ENCODE peak calls at places on chromosomes 1 and 21, in four cellular contexts. E is OCI-LY7, Y is nephron progenitor cell, V is transverse colon. C is an unnamed sample.

GRCh38 chr1:43552813-43553212 is 22.1 kb downstream of the PTPRF start:
- DNase-seq in Y (no peak), V (peak; percentile 74), E (no peak), C (no peak)

GRCh38 chr21:10575311-10575667 is 53.9 kb downstream of the TPTE start:
- DNase-seq in Y (no peak), E (no peak), V (no peak), C (no peak)

GRCh38 chr1:204950353-204951001 is 79.8 kb downstream of the NFASC start:
- DNase-seq in V (no peak), E (no peak), Y (no peak), C (no peak)

GRCh38 chr21:35400233-35400939 is 351.3 kb upstream of the RUNX1 start:
- DNase-seq in V (peak; percentile 32), Y (no peak), E (peak; percentile 86), C (peak; percentile 66)

GRCh38 chr1:153397056-153397923 is 6.4 kb upstream of the S100A8 start:
- DNase-seq in E (no peak), V (no peak), Y (no peak), C (no peak)

GRCh38 chr21:36089946-36090345 is 20.1 kb downstream of the CBR1 start:
- DNase-seq in E (no peak), Y (no peak), V (no peak), C (no peak)

GRCh38 chr1:16903054-16903453 is 7.3 kb downstream of the RNU1-2 start:
- DNase-seq in Y (no peak), E (peak; percentile 29), V (no peak), C (no peak)

GRCh38 chr1:198725090-198725489 is 86.2 kb downstream of the PTPRC start:
- DNase-seq in V (no peak), Y (no peak), E (no peak), C (no peak)

GRCh38 chr1:25642710-25643109 is 26.1 kb downstream of the MAN1C1 start:
- DNase-seq in E (no peak), V (peak; percentile 55), Y (no peak), C (peak; percentile 51)

GRCh38 chr1:153613406-153613805 is 469 bp upstream of the S100A16 start:
- DNase-seq in V (no peak), E (no peak), Y (no peak), C (no peak)

GRCh38 chr21:39845581-39846130 is 21.6 kb upstream of the PCP4 start:
- DNase-seq in Y (no peak), E (no peak), V (no peak), C (no peak)

GRCh38 chr1:169186106-169186505 is 79.6 kb downstream of the ATP1B1 start:
- DNase-seq in E (no peak), Y (no peak), V (no peak), C (no peak)

GRCh38 chr1:113488576-113489177 is 98.4 kb downstream of the MAGI3 start:
- DNase-seq in E (no peak), V (no peak), Y (no peak), C (no peak)

GRCh38 chr1:228968841-228969606 is 233.7 kb downstream of the RHOU start:
- DNase-seq in E (no peak), Y (no peak), V (no peak), C (no peak)

GRCh38 chr1:202214089-202214843 is 20.7 kb downstream of the LGR6 start:
- DNase-seq in E (no peak), V (peak; percentile 38), Y (peak; percentile 62), C (no peak)

GRCh38 chr1:112298558-112298957 is 97.5 kb upstream of the CTTNBP2NL start:
- DNase-seq in V (peak; percentile 51), Y (peak; percentile 42), E (peak; percentile 29), C (peak; percentile 30)

GRCh38 chr1:227996187-227996950 is 10.4 kb upstream of the WNT3A start:
- DNase-seq in E (no peak), V (no peak), Y (no peak), C (no peak)

GRCh38 chr1:178513278-178513983 is 522 bp downstream of the TEX35 start:
- DNase-seq in Y (no peak), E (no peak), V (peak; percentile 38), C (no peak)

GRCh38 chr1:958823-959729 is at the start of gene NOC2L:
- DNase-seq in Y (peak; percentile 98), E (peak; percentile 90), V (peak; percentile 96), C (peak; percentile 98)

GRCh38 chr1:237139732-237140131 is 97.7 kb downstream of the RYR2 start:
- DNase-seq in E (no peak), V (no peak), Y (no peak), C (no peak)

GRCh38 chr1:155007253-155007828 is 4.7 kb downstream of the ZBTB7B start:
- DNase-seq in E (no peak), V (peak; percentile 91), Y (no peak), C (no peak)

GRCh38 chr1:234778215-234779159 is 168.5 kb upstream of the IRF2BP2 start:
- DNase-seq in V (no peak), Y (no peak), E (no peak), C (peak; percentile 29)

GRCh38 chr1:217311766-217312165 is 319.1 kb downstream of the GPATCH2 start:
- DNase-seq in E (no peak), Y (no peak), V (no peak), C (no peak)

GRCh38 chr1:99544328-99544727 is 101.6 kb upstream of the PALMD start:
- DNase-seq in E (no peak), Y (no peak), V (no peak), C (no peak)

GRCh38 chr1:192936313-192937018 is 122.7 kb downstream of the UCHL5 start:
- DNase-seq in E (no peak), Y (no peak), V (no peak), C (no peak)

GRCh38 chr1:18643154-18644012 is 12.7 kb downstream of the PAX7 start:
- DNase-seq in Y (no peak), E (no peak), V (no peak), C (peak; percentile 52)

GRCh38 chr1:159577446-159577845 is 10.2 kb upstream of the APCS start:
- DNase-seq in V (no peak), Y (no peak), E (no peak), C (no peak)

GRCh38 chr1:27601771-27602509 is 2.0 kb downstream of the AHDC1 start:
- DNase-seq in E (no peak), V (peak; percentile 53), Y (peak; percentile 44), C (peak; percentile 53)

GRCh38 chr1:240234477-240235225 is 143.0 kb downstream of the FMN2 start:
- DNase-seq in E (no peak), V (no peak), Y (no peak), C (no peak)

GRCh38 chr1:29690156-29690555 is 453.8 kb downstream of the PTPRU start:
- DNase-seq in V (no peak), Y (no peak), E (no peak), C (no peak)

GRCh38 chr1:112711672-112712071 is 3.5 kb downstream of the PPM1J start:
- DNase-seq in Y (no peak), E (no peak), V (no peak), C (no peak)

GRCh38 chr1:190416239-190416638 is 61.4 kb downstream of the BRINP3 start:
- DNase-seq in E (no peak), V (no peak), Y (no peak), C (no peak)

GRCh38 chr1:7110306-7110705 is 325.1 kb downstream of the CAMTA1 start:
- DNase-seq in Y (no peak), V (no peak), E (no peak), C (no peak)

GRCh38 chr1:209862598-209863498 is 35.1 kb downstream of the UTP25 start:
- DNase-seq in Y (no peak), V (no peak), E (no peak), C (no peak)

GRCh38 chr1:159009704-159010361 is at the start of gene IFI16:
- DNase-seq in E (peak; percentile 80), V (peak; percentile 34), Y (no peak), C (peak; percentile 55)

GRCh38 chr1:44283524-44284173 is 70.4 kb downstream of the DMAP1 start:
- DNase-seq in V (no peak), E (no peak), Y (peak; percentile 26), C (no peak)

GRCh38 chr1:21779613-21780521 is 3.1 kb downstream of the USP48 start:
- DNase-seq in E (peak; percentile 19), V (no peak), Y (no peak), C (peak; percentile 38)

DNA sequence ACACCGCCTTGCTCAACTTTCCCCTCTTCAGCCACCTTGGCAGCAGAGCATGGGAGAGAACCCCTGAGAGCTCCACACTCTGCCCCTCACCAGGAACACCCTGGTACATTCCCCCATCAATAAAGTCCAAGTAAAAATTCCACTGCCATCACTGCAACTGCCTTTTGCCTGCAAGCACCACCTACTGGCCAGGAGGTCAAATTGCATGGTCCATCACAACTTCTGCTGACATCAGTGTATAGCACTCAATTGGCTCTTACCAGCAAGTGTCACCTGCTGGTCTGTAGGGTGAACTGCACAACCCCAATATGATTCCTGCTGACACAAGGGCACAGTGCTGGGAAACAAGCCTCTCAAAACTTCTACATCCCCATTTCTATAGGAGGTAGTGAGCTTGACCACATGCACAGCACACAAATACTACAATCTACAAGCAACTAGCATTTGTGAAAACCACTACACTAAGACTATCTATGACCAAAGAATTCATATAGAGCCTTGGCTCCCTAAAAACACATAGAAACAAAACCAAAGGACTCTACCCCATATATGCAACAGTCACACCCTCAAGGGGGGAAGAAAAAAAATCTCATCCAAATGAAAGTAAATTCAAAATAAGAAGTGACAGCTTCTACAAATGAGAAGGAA is 69.2 kb downstream of the FASLG start:
- DNase-seq in E (peak; percentile 63), V (no peak), Y (no peak), C (no peak)
- TF ChIP-seq CTCF in E (peak; percentile 94), V (peak; percentile 42), Y (peak; percentile 38), C (peak; percentile 49)

DNA sequence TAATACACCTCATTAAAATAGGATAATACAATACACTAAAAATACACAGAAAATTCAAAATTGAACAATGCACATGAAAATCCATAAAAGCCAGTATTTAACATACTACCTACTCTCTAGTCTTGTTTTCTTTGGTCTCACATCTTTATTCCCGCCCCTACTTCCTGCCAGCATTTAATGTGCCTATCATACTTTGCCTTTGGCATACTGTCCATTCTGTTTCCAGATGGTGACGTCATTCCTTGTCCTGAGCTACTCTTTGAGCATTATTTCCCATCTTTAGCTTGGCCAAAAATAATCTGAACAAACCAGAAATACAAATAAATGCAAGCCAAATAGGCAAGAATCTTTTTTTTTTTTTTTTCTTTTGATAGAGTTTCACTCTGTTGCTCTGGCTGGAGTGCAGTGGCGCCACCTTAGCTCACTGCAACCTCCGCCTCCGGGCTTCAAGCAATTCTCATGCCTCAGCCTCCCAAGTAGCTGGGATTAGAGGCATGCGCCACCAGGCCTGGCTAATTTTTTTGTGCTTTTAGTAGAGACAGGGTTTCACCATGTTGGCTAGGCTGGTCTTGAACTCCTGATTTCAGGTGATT is 4.4 kb downstream of the HFM1 start:
- DNase-seq in Y (no peak), E (no peak), V (no peak), C (no peak)
- TF ChIP-seq CTCF in Y (no peak), E (no peak), V (no peak), C (no peak)

DNA sequence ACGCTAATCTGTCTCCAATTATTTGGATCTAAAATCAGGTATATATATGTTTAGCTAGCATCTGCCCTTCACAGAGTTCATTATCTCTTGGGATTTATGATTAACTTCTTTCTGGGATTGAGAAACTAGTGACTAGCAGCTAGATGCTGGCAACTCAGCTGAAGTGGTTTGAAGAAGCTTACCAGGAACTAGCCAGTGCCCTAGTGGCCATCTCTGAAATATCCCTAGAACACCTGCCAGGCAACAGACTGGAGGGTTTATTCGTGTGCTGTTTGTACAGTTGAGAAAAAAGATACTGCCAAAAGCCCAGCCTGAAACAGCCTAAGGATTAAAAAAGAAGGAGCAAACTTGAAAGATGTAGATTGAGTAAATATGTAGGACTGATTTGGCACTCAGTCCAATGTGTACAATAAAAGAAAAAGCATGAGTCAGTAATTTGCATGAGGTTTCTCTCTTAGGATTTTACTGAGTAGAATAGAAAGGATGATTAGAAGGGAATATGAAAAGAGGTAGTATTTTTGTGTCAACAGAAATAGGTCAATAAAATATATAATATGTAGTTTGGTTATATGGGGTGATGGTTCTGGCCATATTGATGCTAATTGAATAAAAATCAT is 1144.6 kb upstream of the ADGRL2 start:
- DNase-seq in E (peak; percentile 34), V (no peak), Y (peak; percentile 3), C (no peak)
- TF ChIP-seq CTCF in E (peak; percentile 63), V (no peak), Y (peak; percentile 49), C (no peak)

GRCh38 chr1:53316058-53316741 is 11.7 kb downstream of the LRP8 start:
- DNase-seq in Y (peak; percentile 39), E (no peak), V (peak; percentile 19), C (peak; percentile 44)
- TF ChIP-seq CTCF in Y (no peak), E (no peak), V (no peak), C (no peak)

C was measured in GM20000.